ENCODE peak calls at places on chromosome 12, in four cellular contexts. One of them, this sample, is unnamed.

GRCh38 chr12:42686514-42687172 is 97.1 kb upstream of the PRICKLE1 start:
- DNase-seq in AG04450: no peak
- DNase-seq in cardiac fibroblast: no peak
- DNase-seq in heart right ventricle: no peak
- DNase-seq in this sample: peak; percentile 60

GRCh38 chr12:123106640-123107359 is 44.1 kb downstream of the PITPNM2 start:
- DNase-seq in cardiac fibroblast: no peak
- DNase-seq in AG04450: no peak
- DNase-seq in heart right ventricle: peak; percentile 60
- DNase-seq in this sample: no peak

GRCh38 chr12:120126635-120127005 is 10.1 kb upstream of the RAB35 start:
- DNase-seq in cardiac fibroblast: peak; percentile 49
- DNase-seq in AG04450: no peak
- DNase-seq in heart right ventricle: no peak
- DNase-seq in this sample: no peak

GRCh38 chr12:114918535-114919233 is 234.7 kb upstream of the TBX3 start:
- DNase-seq in AG04450: no peak
- DNase-seq in cardiac fibroblast: peak; percentile 42
- DNase-seq in heart right ventricle: no peak
- DNase-seq in this sample: peak; percentile 4

GRCh38 chr12:99253068-99253467 is 394.5 kb upstream of the GARIN6 start:
- DNase-seq in heart right ventricle: no peak
- DNase-seq in AG04450: no peak
- DNase-seq in cardiac fibroblast: no peak
- DNase-seq in this sample: no peak

GRCh38 chr12:86256169-86256568 is at the start of gene MGAT4C:
- DNase-seq in heart right ventricle: no peak
- DNase-seq in AG04450: no peak
- DNase-seq in cardiac fibroblast: no peak
- DNase-seq in this sample: peak; percentile 8

GRCh38 chr12:56518570-56518969 is 3.0 kb upstream of the RBMS2 start:
- DNase-seq in AG04450: no peak
- DNase-seq in cardiac fibroblast: peak; percentile 30
- DNase-seq in heart right ventricle: no peak
- DNase-seq in this sample: peak; percentile 76

GRCh38 chr12:50572275-50572674 is 67.5 kb downstream of the DIP2B start:
- DNase-seq in heart right ventricle: no peak
- DNase-seq in cardiac fibroblast: peak; percentile 91
- DNase-seq in AG04450: peak; percentile 73
- DNase-seq in this sample: peak; percentile 87

GRCh38 chr12:104858611-104859010 is 99.5 kb downstream of the SLC41A2 start:
- DNase-seq in heart right ventricle: no peak
- DNase-seq in AG04450: no peak
- DNase-seq in cardiac fibroblast: no peak
- DNase-seq in this sample: no peak

GRCh38 chr12:64824130-64824499 is 332 bp upstream of the TBC1D30 start:
- DNase-seq in cardiac fibroblast: no peak
- DNase-seq in heart right ventricle: no peak
- DNase-seq in AG04450: no peak
- DNase-seq in this sample: no peak

GRCh38 chr12:93039930-93040329 is 110.8 kb upstream of the EEA1 start:
- DNase-seq in cardiac fibroblast: no peak
- DNase-seq in AG04450: no peak
- DNase-seq in heart right ventricle: no peak
- DNase-seq in this sample: no peak
- H3K4me3 ChIP-seq in cardiac fibroblast: no peak overlapping the region
- H3K4me3 ChIP-seq in AG04450: no peak overlapping the region
- H3K4me3 ChIP-seq in heart right ventricle: no peak overlapping the region
- H3K4me3 ChIP-seq in this sample: no peak overlapping the region

GRCh38 chr12:69007858-69008314 is 74.9 kb upstream of the CPM start:
- DNase-seq in cardiac fibroblast: no peak
- DNase-seq in AG04450: no peak
- DNase-seq in heart right ventricle: no peak
- DNase-seq in this sample: peak; percentile 74
- H3K4me3 ChIP-seq in cardiac fibroblast: no peak overlapping the region
- H3K4me3 ChIP-seq in AG04450: peak overlapping the region; percentile 53
- H3K4me3 ChIP-seq in heart right ventricle: no peak overlapping the region
- H3K4me3 ChIP-seq in this sample: peak overlapping the region; percentile 35

GRCh38 chr12:93134893-93135285 is 205.8 kb upstream of the EEA1 start:
- DNase-seq in cardiac fibroblast: no peak
- DNase-seq in heart right ventricle: no peak
- DNase-seq in AG04450: no peak
- DNase-seq in this sample: no peak
- H3K4me3 ChIP-seq in cardiac fibroblast: no peak overlapping the region
- H3K4me3 ChIP-seq in heart right ventricle: no peak overlapping the region
- H3K4me3 ChIP-seq in AG04450: no peak overlapping the region
- H3K4me3 ChIP-seq in this sample: no peak overlapping the region

DNA sequence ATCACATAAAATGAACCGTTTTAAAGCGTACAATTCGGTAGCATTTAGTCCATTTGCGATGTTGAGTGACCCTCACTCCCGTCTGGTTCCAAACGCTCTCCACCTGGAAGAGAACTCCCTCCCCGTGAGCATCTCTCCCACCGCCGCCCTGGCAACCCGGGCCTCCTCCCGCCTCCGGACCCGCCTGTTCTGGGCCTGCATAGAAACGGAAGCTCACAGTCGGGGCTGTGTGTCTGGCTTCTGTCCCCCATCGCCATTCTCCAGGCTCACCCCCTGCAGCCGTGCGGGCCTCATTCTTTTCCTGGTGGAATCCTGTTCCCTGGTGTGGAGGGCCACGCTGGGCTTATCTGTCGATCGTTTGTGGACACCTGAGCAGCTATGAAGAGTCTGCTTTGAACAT is 17.3 kb downstream of the LRCOL1 start:
- DNase-seq in cardiac fibroblast: no peak
- DNase-seq in AG04450: no peak
- DNase-seq in heart right ventricle: no peak
- DNase-seq in this sample: no peak
- H3K4me3 ChIP-seq in cardiac fibroblast: no peak overlapping the region
- H3K4me3 ChIP-seq in AG04450: no peak overlapping the region
- H3K4me3 ChIP-seq in heart right ventricle: no peak overlapping the region
- H3K4me3 ChIP-seq in this sample: no peak overlapping the region

GRCh38 chr12:45263587-45263986 is 47.7 kb downstream of the ANO6 start:
- DNase-seq in heart right ventricle: no peak
- DNase-seq in cardiac fibroblast: no peak
- DNase-seq in AG04450: no peak
- DNase-seq in this sample: no peak

GRCh38 chr12:45273717-45274271 is 57.9 kb downstream of the ANO6 start:
- DNase-seq in heart right ventricle: no peak
- DNase-seq in cardiac fibroblast: peak; percentile 97
- DNase-seq in AG04450: peak; percentile 81
- DNase-seq in this sample: peak; percentile 94

GRCh38 chr12:45268672-45269406 is 52.9 kb downstream of the ANO6 start:
- DNase-seq in AG04450: peak; percentile 61
- DNase-seq in heart right ventricle: peak; percentile 73
- DNase-seq in cardiac fibroblast: peak; percentile 96
- DNase-seq in this sample: peak; percentile 78

DNA sequence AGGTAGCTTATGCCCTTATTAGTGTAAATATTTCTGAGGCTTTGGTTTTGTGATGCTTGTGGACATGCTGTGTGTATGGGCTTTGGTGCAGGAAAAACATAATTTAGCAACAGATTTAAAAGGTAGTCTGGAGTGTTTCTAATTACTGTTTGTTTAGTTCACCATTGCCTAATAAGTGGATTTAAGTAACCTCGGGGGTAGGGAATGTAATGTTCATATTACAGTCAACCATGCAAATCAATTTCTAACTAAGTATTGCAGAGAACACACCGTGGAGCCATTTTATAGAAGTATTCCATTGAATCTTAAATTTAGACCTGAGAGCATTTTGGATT is 53.5 kb downstream of the ANO6 start:
- DNase-seq in AG04450: no peak
- DNase-seq in heart right ventricle: no peak
- DNase-seq in cardiac fibroblast: no peak
- DNase-seq in this sample: no peak
- H3K4me3 ChIP-seq in AG04450: no peak overlapping the region
- H3K4me3 ChIP-seq in heart right ventricle: peak overlapping the region; percentile 18
- H3K4me3 ChIP-seq in cardiac fibroblast: no peak overlapping the region
- H3K4me3 ChIP-seq in this sample: no peak overlapping the region

GRCh38 chr12:88553941-88554658 is 26.2 kb downstream of the KITLG start:
- DNase-seq in heart right ventricle: no peak
- DNase-seq in AG04450: no peak
- DNase-seq in cardiac fibroblast: peak; percentile 96
- DNase-seq in this sample: peak; percentile 77
- H3K4me3 ChIP-seq in heart right ventricle: no peak overlapping the region
- H3K4me3 ChIP-seq in AG04450: no peak overlapping the region
- H3K4me3 ChIP-seq in cardiac fibroblast: no peak overlapping the region
- H3K4me3 ChIP-seq in this sample: no peak overlapping the region

GRCh38 chr12:3377056-3377455 is 113.9 kb upstream of the PRMT8 start:
- DNase-seq in heart right ventricle: no peak
- DNase-seq in cardiac fibroblast: no peak
- DNase-seq in AG04450: no peak
- DNase-seq in this sample: no peak

GRCh38 chr12:3379079-3379478 is 111.9 kb upstream of the PRMT8 start:
- DNase-seq in AG04450: no peak
- DNase-seq in cardiac fibroblast: no peak
- DNase-seq in heart right ventricle: no peak
- DNase-seq in this sample: no peak

GRCh38 chr12:3378655-3379054 is 112.3 kb upstream of the PRMT8 start:
- DNase-seq in AG04450: no peak
- DNase-seq in cardiac fibroblast: no peak
- DNase-seq in heart right ventricle: no peak
- DNase-seq in this sample: peak; percentile 24

GRCh38 chr12:3380200-3381020 is 110.6 kb upstream of the PRMT8 start:
- DNase-seq in cardiac fibroblast: no peak
- DNase-seq in AG04450: no peak
- DNase-seq in heart right ventricle: no peak
- DNase-seq in this sample: peak; percentile 34

GRCh38 chr12:3381059-3382047 is 109.7 kb upstream of the PRMT8 start:
- DNase-seq in cardiac fibroblast: no peak
- DNase-seq in AG04450: no peak
- DNase-seq in heart right ventricle: no peak
- DNase-seq in this sample: no peak
- H3K4me3 ChIP-seq in cardiac fibroblast: no peak overlapping the region
- H3K4me3 ChIP-seq in AG04450: no peak overlapping the region
- H3K4me3 ChIP-seq in heart right ventricle: no peak overlapping the region
- H3K4me3 ChIP-seq in this sample: no peak overlapping the region

DNA sequence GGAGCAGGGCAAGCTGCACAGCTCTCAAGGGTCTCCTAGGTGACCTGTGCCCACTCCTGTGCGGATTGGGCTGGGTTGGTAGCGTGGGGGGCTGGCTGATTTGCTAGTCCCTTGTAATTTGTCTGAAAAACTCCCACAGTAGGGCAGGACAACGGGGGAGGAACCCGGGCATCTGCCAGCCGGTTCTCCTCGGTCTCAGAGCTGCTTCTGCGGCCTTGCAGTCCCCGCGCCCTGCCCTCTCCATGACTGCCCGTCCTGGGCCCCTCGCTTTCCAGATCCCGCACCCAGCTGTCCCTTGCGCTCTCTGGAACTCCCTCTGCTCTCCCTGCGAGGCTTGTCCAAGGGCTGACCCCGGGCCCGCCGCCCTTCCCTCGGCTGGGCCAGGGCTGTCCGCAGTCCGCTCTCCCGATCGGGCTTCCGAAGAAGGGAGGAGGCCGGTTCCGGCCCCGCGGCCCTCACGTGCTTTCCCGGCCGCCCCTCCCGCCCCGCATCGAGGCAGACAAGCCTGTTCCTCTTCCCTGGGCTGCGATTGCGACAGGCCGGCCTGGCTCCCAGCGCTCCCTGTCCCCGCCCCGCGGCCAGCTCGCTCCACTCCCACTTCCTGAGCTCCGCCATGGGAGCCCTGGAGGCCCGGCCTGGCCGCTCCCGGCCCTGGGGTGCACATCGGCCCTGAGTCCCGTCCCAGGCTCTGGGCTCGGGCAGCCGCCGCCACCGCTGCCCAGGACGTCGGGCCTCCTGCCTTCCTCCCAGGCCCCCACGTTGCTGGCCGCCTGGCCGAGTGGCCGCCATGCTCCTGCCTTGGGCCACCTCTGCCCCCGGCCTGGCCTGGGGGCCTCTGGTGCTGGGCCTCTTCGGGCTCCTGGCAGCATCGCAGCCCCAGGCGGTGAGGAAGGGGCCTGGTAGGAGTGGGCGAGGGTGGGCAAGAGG is at the start of gene LTBR:
- DNase-seq in heart right ventricle: peak; percentile 98
- DNase-seq in cardiac fibroblast: peak; percentile 97
- DNase-seq in AG04450: peak; percentile 76
- DNase-seq in this sample: peak; percentile 95
- H3K4me3 ChIP-seq in heart right ventricle: peak within 1 kb of the TSS; percentile 91
- H3K4me3 ChIP-seq in cardiac fibroblast: peak within 1 kb of the TSS; percentile 77
- H3K4me3 ChIP-seq in AG04450: peak within 1 kb of the TSS; percentile 72
- H3K4me3 ChIP-seq in this sample: peak within 1 kb of the TSS; percentile 87